ENCODE peak calls at places on chromosomes 13 and 19, in nine cellular contexts. One of them, this sample, is unnamed.
A peak's percentile ranks its signal among the peaks of the same experiment; 100 is the strongest.

GRCh38 chr19:48630289-48631036 is 6.7 kb downstream of the DBP start:
- DNase-seq in progenitor cell of endocrine pancreas: no peak
- DNase-seq in mucosa of descending colon: peak; percentile 75
- DNase-seq in nephron progenitor cell: no peak
- DNase-seq in esophagus squamous epithelium: no peak
- DNase-seq in fibroblast of lung: peak; percentile 58
- DNase-seq in neural crest cell: no peak
- DNase-seq in prostate gland: no peak
- DNase-seq in omental fat pad: no peak
- DNase-seq in this sample: no peak

GRCh38 chr13:27960362-27961226 is 8.5 kb downstream of the CDX2 start:
- DNase-seq in nephron progenitor cell: peak; percentile 82
- DNase-seq in esophagus squamous epithelium: no peak
- DNase-seq in neural crest cell: peak; percentile 61
- DNase-seq in prostate gland: peak; percentile 32
- DNase-seq in fibroblast of lung: no peak
- DNase-seq in omental fat pad: no peak
- DNase-seq in mucosa of descending colon: peak; percentile 87
- DNase-seq in progenitor cell of endocrine pancreas: peak; percentile 76
- DNase-seq in this sample: peak; percentile 73

GRCh38 chr19:584240-585001 is 5.3 kb upstream of the HCN2 start:
- DNase-seq in nephron progenitor cell: peak; percentile 86
- DNase-seq in progenitor cell of endocrine pancreas: peak; percentile 71
- DNase-seq in neural crest cell: peak; percentile 80
- DNase-seq in prostate gland: no peak
- DNase-seq in mucosa of descending colon: peak; percentile 46
- DNase-seq in fibroblast of lung: no peak
- DNase-seq in esophagus squamous epithelium: no peak
- DNase-seq in omental fat pad: no peak
- DNase-seq in this sample: peak; percentile 87

GRCh38 chr19:38224014-38224862 is at the start of gene DPF1:
- DNase-seq in progenitor cell of endocrine pancreas: peak; percentile 77
- DNase-seq in nephron progenitor cell: peak; percentile 91
- DNase-seq in mucosa of descending colon: no peak
- DNase-seq in esophagus squamous epithelium: no peak
- DNase-seq in neural crest cell: peak; percentile 84
- DNase-seq in fibroblast of lung: peak; percentile 69
- DNase-seq in omental fat pad: no peak
- DNase-seq in prostate gland: no peak
- DNase-seq in this sample: peak; percentile 97

GRCh38 chr19:6766357-6767080 is 716 bp downstream of the SH2D3A start:
- DNase-seq in prostate gland: no peak
- DNase-seq in progenitor cell of endocrine pancreas: no peak
- DNase-seq in omental fat pad: no peak
- DNase-seq in fibroblast of lung: no peak
- DNase-seq in neural crest cell: no peak
- DNase-seq in esophagus squamous epithelium: no peak
- DNase-seq in mucosa of descending colon: no peak
- DNase-seq in nephron progenitor cell: no peak
- DNase-seq in this sample: no peak

GRCh38 chr13:50248537-50249521 is 233.6 kb downstream of the KCNRG start:
- DNase-seq in nephron progenitor cell: no peak
- DNase-seq in fibroblast of lung: no peak
- DNase-seq in mucosa of descending colon: no peak
- DNase-seq in omental fat pad: no peak
- DNase-seq in progenitor cell of endocrine pancreas: no peak
- DNase-seq in neural crest cell: no peak
- DNase-seq in esophagus squamous epithelium: no peak
- DNase-seq in prostate gland: no peak
- DNase-seq in this sample: no peak

GRCh38 chr13:101869553-101869952 is 417.1 kb downstream of the ITGBL1 start:
- DNase-seq in mucosa of descending colon: no peak
- DNase-seq in omental fat pad: no peak
- DNase-seq in progenitor cell of endocrine pancreas: no peak
- DNase-seq in fibroblast of lung: peak; percentile 6
- DNase-seq in prostate gland: no peak
- DNase-seq in neural crest cell: no peak
- DNase-seq in nephron progenitor cell: no peak
- DNase-seq in esophagus squamous epithelium: no peak
- DNase-seq in this sample: no peak

GRCh38 chr13:113458218-113459065 is 5.2 kb upstream of the ADPRHL1 start:
- DNase-seq in fibroblast of lung: peak; percentile 42
- DNase-seq in nephron progenitor cell: peak; percentile 46
- DNase-seq in mucosa of descending colon: no peak
- DNase-seq in prostate gland: no peak
- DNase-seq in esophagus squamous epithelium: no peak
- DNase-seq in progenitor cell of endocrine pancreas: no peak
- DNase-seq in omental fat pad: no peak
- DNase-seq in neural crest cell: no peak
- DNase-seq in this sample: peak; percentile 49

GRCh38 chr19:41957838-41958366 is 1.2 kb downstream of the RABAC1 start:
- DNase-seq in omental fat pad: no peak
- DNase-seq in neural crest cell: peak; percentile 54
- DNase-seq in prostate gland: peak; percentile 77
- DNase-seq in progenitor cell of endocrine pancreas: peak; percentile 60
- DNase-seq in esophagus squamous epithelium: no peak
- DNase-seq in nephron progenitor cell: peak; percentile 75
- DNase-seq in fibroblast of lung: peak; percentile 81
- DNase-seq in mucosa of descending colon: peak; percentile 83
- DNase-seq in this sample: peak; percentile 89

GRCh38 chr13:28574617-28575142 is 79.8 kb upstream of the FLT1 start:
- DNase-seq in esophagus squamous epithelium: no peak
- DNase-seq in mucosa of descending colon: peak; percentile 24
- DNase-seq in prostate gland: no peak
- DNase-seq in nephron progenitor cell: no peak
- DNase-seq in omental fat pad: no peak
- DNase-seq in progenitor cell of endocrine pancreas: no peak
- DNase-seq in neural crest cell: no peak
- DNase-seq in fibroblast of lung: peak; percentile 96
- DNase-seq in this sample: no peak

GRCh38 chr13:47908200-47908902 is 92.7 kb downstream of the SUCLA2 start:
- DNase-seq in mucosa of descending colon: no peak
- DNase-seq in fibroblast of lung: peak; percentile 82
- DNase-seq in esophagus squamous epithelium: no peak
- DNase-seq in nephron progenitor cell: no peak
- DNase-seq in omental fat pad: no peak
- DNase-seq in neural crest cell: no peak
- DNase-seq in progenitor cell of endocrine pancreas: no peak
- DNase-seq in prostate gland: no peak
- DNase-seq in this sample: no peak

GRCh38 chr13:64810701-64811258 is 2419.4 kb downstream of the PCDH9 start:
- DNase-seq in esophagus squamous epithelium: no peak
- DNase-seq in nephron progenitor cell: no peak
- DNase-seq in fibroblast of lung: peak; percentile 30
- DNase-seq in prostate gland: no peak
- DNase-seq in mucosa of descending colon: no peak
- DNase-seq in omental fat pad: no peak
- DNase-seq in progenitor cell of endocrine pancreas: no peak
- DNase-seq in neural crest cell: no peak
- DNase-seq in this sample: no peak

GRCh38 chr19:29495971-29496441 is 29.8 kb upstream of the VSTM2B start:
- DNase-seq in esophagus squamous epithelium: no peak
- DNase-seq in omental fat pad: no peak
- DNase-seq in fibroblast of lung: no peak
- DNase-seq in neural crest cell: no peak
- DNase-seq in progenitor cell of endocrine pancreas: no peak
- DNase-seq in prostate gland: no peak
- DNase-seq in mucosa of descending colon: no peak
- DNase-seq in nephron progenitor cell: no peak
- DNase-seq in this sample: no peak

GRCh38 chr19:10226376-10227214 is 4.5 kb downstream of the S1PR2 start:
- DNase-seq in fibroblast of lung: peak; percentile 69
- DNase-seq in mucosa of descending colon: peak; percentile 42
- DNase-seq in progenitor cell of endocrine pancreas: no peak
- DNase-seq in omental fat pad: no peak
- DNase-seq in neural crest cell: peak; percentile 36
- DNase-seq in nephron progenitor cell: peak; percentile 41
- DNase-seq in prostate gland: no peak
- DNase-seq in esophagus squamous epithelium: no peak
- DNase-seq in this sample: no peak

GRCh38 chr13:105598551-105598950 is 936.9 kb downstream of the EFNB2 start:
- DNase-seq in fibroblast of lung: peak; percentile 90
- DNase-seq in nephron progenitor cell: no peak
- DNase-seq in progenitor cell of endocrine pancreas: no peak
- DNase-seq in prostate gland: no peak
- DNase-seq in omental fat pad: no peak
- DNase-seq in neural crest cell: no peak
- DNase-seq in mucosa of descending colon: no peak
- DNase-seq in esophagus squamous epithelium: no peak
- DNase-seq in this sample: no peak

GRCh38 chr19:23283925-23284324 is 33.7 kb upstream of the ZNF724 start:
- DNase-seq in prostate gland: no peak
- DNase-seq in nephron progenitor cell: peak; percentile 40
- DNase-seq in esophagus squamous epithelium: no peak
- DNase-seq in progenitor cell of endocrine pancreas: peak; percentile 19
- DNase-seq in omental fat pad: peak; percentile 35
- DNase-seq in mucosa of descending colon: peak; percentile 80
- DNase-seq in fibroblast of lung: peak; percentile 10
- DNase-seq in neural crest cell: peak; percentile 47
- DNase-seq in this sample: no peak
- TF ChIP-seq CTCF in prostate gland: peak; percentile 34
- TF ChIP-seq CTCF in nephron progenitor cell: peak; percentile 43
- TF ChIP-seq CTCF in esophagus squamous epithelium: peak; percentile 63
- TF ChIP-seq CTCF in progenitor cell of endocrine pancreas: peak; percentile 63
- TF ChIP-seq CTCF in omental fat pad: no peak
- TF ChIP-seq CTCF in mucosa of descending colon: peak; percentile 84
- TF ChIP-seq CTCF in fibroblast of lung: peak; percentile 46
- TF ChIP-seq CTCF in neural crest cell: peak; percentile 67
- TF ChIP-seq CTCF in this sample: peak; percentile 7

DNA sequence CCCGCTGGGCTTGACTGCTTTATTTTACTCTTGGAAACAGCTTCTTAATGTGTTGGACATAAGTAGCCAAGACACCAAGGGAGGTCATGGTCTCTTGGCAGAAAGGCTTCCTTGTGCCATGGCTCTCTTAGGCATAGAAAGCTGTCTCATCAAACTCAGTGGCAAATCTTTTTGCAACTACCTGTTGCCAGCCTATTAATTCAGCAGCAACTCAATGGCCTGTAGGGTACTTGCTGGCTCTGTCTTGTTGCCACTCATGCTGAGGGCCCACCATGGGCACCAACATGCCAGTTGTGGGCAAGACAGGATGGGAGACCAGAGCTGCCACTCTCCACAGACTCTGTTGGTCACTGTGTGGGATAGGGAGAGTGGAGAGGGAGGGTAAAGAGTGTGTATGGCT is 1209.4 kb downstream of the UQCRFS1 start:
- DNase-seq in omental fat pad: no peak
- DNase-seq in mucosa of descending colon: no peak
- DNase-seq in progenitor cell of endocrine pancreas: no peak
- DNase-seq in neural crest cell: no peak
- DNase-seq in esophagus squamous epithelium: no peak
- DNase-seq in prostate gland: no peak
- DNase-seq in fibroblast of lung: no peak
- DNase-seq in nephron progenitor cell: no peak
- DNase-seq in this sample: no peak
- TF ChIP-seq CTCF in omental fat pad: no peak
- TF ChIP-seq CTCF in mucosa of descending colon: no peak
- TF ChIP-seq CTCF in progenitor cell of endocrine pancreas: no peak
- TF ChIP-seq CTCF in neural crest cell: no peak
- TF ChIP-seq CTCF in esophagus squamous epithelium: no peak
- TF ChIP-seq CTCF in prostate gland: no peak
- TF ChIP-seq CTCF in fibroblast of lung: no peak
- TF ChIP-seq CTCF in nephron progenitor cell: no peak
- TF ChIP-seq CTCF in this sample: no peak

DNA sequence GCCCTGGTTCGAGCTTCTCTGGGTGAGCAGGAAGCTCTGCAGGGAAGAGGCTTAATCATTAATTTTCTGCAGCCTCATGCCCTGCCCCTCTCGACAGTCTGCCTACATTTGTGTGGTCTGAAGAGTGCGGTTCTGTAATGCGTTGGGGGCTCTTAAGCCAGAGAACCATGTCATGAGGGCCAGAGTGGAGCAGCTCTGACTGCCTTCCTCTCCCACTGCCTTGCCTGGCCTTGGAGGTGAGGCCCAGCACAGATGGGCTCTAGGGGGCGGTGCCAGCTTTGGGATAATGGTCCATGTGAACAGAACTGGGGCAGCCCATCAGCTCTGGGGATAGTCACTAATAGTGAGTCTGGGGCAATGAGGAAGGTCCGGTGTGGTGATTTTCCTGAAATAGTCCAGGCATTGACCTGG is 5.7 kb downstream of the FGF9 start:
- DNase-seq in neural crest cell: no peak
- DNase-seq in fibroblast of lung: no peak
- DNase-seq in nephron progenitor cell: peak; percentile 53
- DNase-seq in progenitor cell of endocrine pancreas: no peak
- DNase-seq in omental fat pad: no peak
- DNase-seq in prostate gland: no peak
- DNase-seq in mucosa of descending colon: peak; percentile 74
- DNase-seq in esophagus squamous epithelium: no peak
- DNase-seq in this sample: no peak
- TF ChIP-seq CTCF in neural crest cell: no peak
- TF ChIP-seq CTCF in fibroblast of lung: no peak
- TF ChIP-seq CTCF in nephron progenitor cell: no peak
- TF ChIP-seq CTCF in progenitor cell of endocrine pancreas: peak; percentile 31
- TF ChIP-seq CTCF in omental fat pad: no peak
- TF ChIP-seq CTCF in prostate gland: no peak
- TF ChIP-seq CTCF in mucosa of descending colon: no peak
- TF ChIP-seq CTCF in esophagus squamous epithelium: no peak
- TF ChIP-seq CTCF in this sample: no peak

DNA sequence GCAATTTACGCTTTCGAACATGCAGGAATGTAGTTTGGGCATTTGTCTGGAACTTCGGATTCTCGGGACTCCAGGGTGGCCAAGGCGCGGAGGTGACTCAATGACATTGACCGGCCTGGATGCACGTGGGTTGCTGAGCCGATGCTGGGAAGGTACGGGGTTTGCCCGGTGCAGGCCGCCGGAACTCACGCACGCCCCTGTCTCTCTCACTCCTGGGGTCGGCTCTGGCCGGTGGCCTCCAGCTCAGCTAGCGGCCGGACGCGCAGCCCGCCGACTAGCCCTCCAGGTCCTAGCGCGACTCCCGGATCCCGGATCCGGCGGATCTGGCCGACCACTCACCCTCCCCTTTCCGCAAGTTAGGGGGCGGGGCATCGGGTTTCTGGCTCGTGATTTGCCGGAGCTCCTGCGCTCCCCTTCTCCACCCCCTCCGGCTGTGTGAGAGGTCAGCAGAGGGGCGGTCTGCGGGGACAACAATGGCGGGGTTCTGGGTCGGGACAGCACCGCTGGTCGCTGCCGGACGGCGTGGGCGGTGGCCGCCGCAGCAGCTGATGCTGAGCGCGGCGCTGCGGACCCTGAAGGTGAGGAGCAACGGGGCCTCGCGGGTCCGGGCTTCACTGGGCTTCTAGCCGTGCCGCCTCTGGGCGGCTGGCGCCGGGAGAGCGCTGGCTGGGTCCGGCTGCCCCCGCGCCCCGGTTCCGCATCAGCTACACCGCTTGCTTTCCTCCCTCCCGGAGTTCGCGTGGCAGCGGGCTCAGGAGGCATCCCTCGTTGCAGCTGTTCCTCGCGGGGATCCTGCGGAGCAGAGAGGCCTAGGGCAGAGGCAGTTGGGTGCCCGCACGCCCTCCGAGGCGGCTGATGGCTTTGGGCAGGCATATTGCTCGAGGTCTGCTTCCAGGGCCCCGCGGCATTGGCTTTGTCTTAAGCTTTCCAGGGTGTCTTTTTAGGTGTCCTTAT is at the start of gene PCCA:
- DNase-seq in neural crest cell: peak; percentile 98
- DNase-seq in progenitor cell of endocrine pancreas: peak; percentile 96
- DNase-seq in nephron progenitor cell: peak; percentile 99
- DNase-seq in fibroblast of lung: peak; percentile 91
- DNase-seq in prostate gland: peak; percentile 95
- DNase-seq in mucosa of descending colon: peak; percentile 98
- DNase-seq in omental fat pad: peak; percentile 84
- DNase-seq in esophagus squamous epithelium: peak; percentile 42
- DNase-seq in this sample: peak; percentile 98
- TF ChIP-seq CTCF in neural crest cell: no peak
- TF ChIP-seq CTCF in progenitor cell of endocrine pancreas: no peak
- TF ChIP-seq CTCF in nephron progenitor cell: no peak
- TF ChIP-seq CTCF in fibroblast of lung: no peak
- TF ChIP-seq CTCF in prostate gland: peak; percentile 4
- TF ChIP-seq CTCF in mucosa of descending colon: no peak
- TF ChIP-seq CTCF in omental fat pad: no peak
- TF ChIP-seq CTCF in esophagus squamous epithelium: no peak
- TF ChIP-seq CTCF in this sample: no peak

This sample was measured in GM13976.